ENCODE peak calls at places on chromosome 10, in nine cellular contexts. One of them, this sample, is unnamed.
A peak's percentile ranks its signal among the peaks of the same experiment; 100 is the strongest.

GRCh38 chr10:114806572-114807391 is 14.8 kb upstream of the FHIP2A start:
- DNase-seq in foreskin fibroblast: no peak
- DNase-seq in heart left ventricle: no peak
- DNase-seq in mesothelial cell of epicardium: no peak
- DNase-seq in caudate nucleus: no peak
- DNase-seq in endothelial cell: no peak
- DNase-seq in Kasumi-1: no peak
- DNase-seq in T-helper 1 cell: no peak
- DNase-seq in HEK293T: no peak
- DNase-seq in this sample: no peak

GRCh38 chr10:43125274-43125845 is 12.9 kb upstream of the CSGALNACT2 start:
- DNase-seq in endothelial cell: peak; percentile 1
- DNase-seq in Kasumi-1: no peak
- DNase-seq in mesothelial cell of epicardium: peak; percentile 13
- DNase-seq in heart left ventricle: no peak
- DNase-seq in T-helper 1 cell: no peak
- DNase-seq in caudate nucleus: no peak
- DNase-seq in HEK293T: no peak
- DNase-seq in foreskin fibroblast: no peak
- DNase-seq in this sample: no peak

GRCh38 chr10:129877773-129878371 is 86.2 kb downstream of the EBF3 start:
- DNase-seq in mesothelial cell of epicardium: no peak
- DNase-seq in T-helper 1 cell: no peak
- DNase-seq in HEK293T: peak; percentile 78
- DNase-seq in endothelial cell: peak; percentile 65
- DNase-seq in heart left ventricle: no peak
- DNase-seq in caudate nucleus: no peak
- DNase-seq in foreskin fibroblast: no peak
- DNase-seq in Kasumi-1: peak; percentile 24
- DNase-seq in this sample: no peak

GRCh38 chr10:570631-571565 is 118.6 kb downstream of the DIP2C start:
- DNase-seq in heart left ventricle: no peak
- DNase-seq in caudate nucleus: no peak
- DNase-seq in endothelial cell: no peak
- DNase-seq in T-helper 1 cell: no peak
- DNase-seq in mesothelial cell of epicardium: no peak
- DNase-seq in HEK293T: no peak
- DNase-seq in foreskin fibroblast: no peak
- DNase-seq in Kasumi-1: no peak
- DNase-seq in this sample: no peak

GRCh38 chr10:127872871-127873600 is 19.7 kb downstream of the CLRN3 start:
- DNase-seq in mesothelial cell of epicardium: no peak
- DNase-seq in endothelial cell: peak; percentile 38
- DNase-seq in Kasumi-1: no peak
- DNase-seq in heart left ventricle: no peak
- DNase-seq in HEK293T: no peak
- DNase-seq in caudate nucleus: no peak
- DNase-seq in T-helper 1 cell: no peak
- DNase-seq in foreskin fibroblast: no peak
- DNase-seq in this sample: no peak

GRCh38 chr10:22340362-22341189 is 4.7 kb upstream of the SPAG6 start:
- DNase-seq in heart left ventricle: peak; percentile 72
- DNase-seq in foreskin fibroblast: peak; percentile 58
- DNase-seq in endothelial cell: peak; percentile 69
- DNase-seq in mesothelial cell of epicardium: peak; percentile 79
- DNase-seq in Kasumi-1: peak; percentile 48
- DNase-seq in caudate nucleus: peak; percentile 29
- DNase-seq in T-helper 1 cell: peak; percentile 59
- DNase-seq in HEK293T: peak; percentile 71
- DNase-seq in this sample: no peak

GRCh38 chr10:63213489-63213888 is 80.4 kb downstream of the NRBF2 start:
- DNase-seq in heart left ventricle: no peak
- DNase-seq in HEK293T: no peak
- DNase-seq in caudate nucleus: no peak
- DNase-seq in mesothelial cell of epicardium: no peak
- DNase-seq in T-helper 1 cell: no peak
- DNase-seq in Kasumi-1: no peak
- DNase-seq in foreskin fibroblast: no peak
- DNase-seq in endothelial cell: no peak
- DNase-seq in this sample: no peak

GRCh38 chr10:88754272-88754671 is 5.5 kb upstream of the LIPN start:
- DNase-seq in T-helper 1 cell: no peak
- DNase-seq in Kasumi-1: no peak
- DNase-seq in mesothelial cell of epicardium: no peak
- DNase-seq in HEK293T: no peak
- DNase-seq in endothelial cell: no peak
- DNase-seq in caudate nucleus: no peak
- DNase-seq in foreskin fibroblast: peak; percentile 71
- DNase-seq in heart left ventricle: no peak
- DNase-seq in this sample: no peak

GRCh38 chr10:69504576-69505250 is 53.4 kb downstream of the TSPAN15 start:
- DNase-seq in endothelial cell: no peak
- DNase-seq in HEK293T: no peak
- DNase-seq in foreskin fibroblast: no peak
- DNase-seq in Kasumi-1: no peak
- DNase-seq in heart left ventricle: no peak
- DNase-seq in caudate nucleus: no peak
- DNase-seq in mesothelial cell of epicardium: no peak
- DNase-seq in T-helper 1 cell: no peak
- DNase-seq in this sample: no peak

GRCh38 chr10:759898-760477 is 70.5 kb upstream of the DIP2C start:
- DNase-seq in heart left ventricle: no peak
- DNase-seq in T-helper 1 cell: no peak
- DNase-seq in Kasumi-1: no peak
- DNase-seq in mesothelial cell of epicardium: no peak
- DNase-seq in endothelial cell: no peak
- DNase-seq in caudate nucleus: no peak
- DNase-seq in HEK293T: no peak
- DNase-seq in foreskin fibroblast: no peak
- DNase-seq in this sample: no peak

GRCh38 chr10:86082556-86082955 is 284.0 kb downstream of the GRID1 start:
- DNase-seq in caudate nucleus: no peak
- DNase-seq in foreskin fibroblast: no peak
- DNase-seq in T-helper 1 cell: no peak
- DNase-seq in HEK293T: no peak
- DNase-seq in mesothelial cell of epicardium: no peak
- DNase-seq in Kasumi-1: no peak
- DNase-seq in endothelial cell: no peak
- DNase-seq in heart left ventricle: no peak
- DNase-seq in this sample: no peak

GRCh38 chr10:98096316-98096715 is 38.1 kb upstream of the R3HCC1L start:
- DNase-seq in heart left ventricle: no peak
- DNase-seq in T-helper 1 cell: no peak
- DNase-seq in mesothelial cell of epicardium: no peak
- DNase-seq in endothelial cell: no peak
- DNase-seq in caudate nucleus: no peak
- DNase-seq in HEK293T: no peak
- DNase-seq in foreskin fibroblast: no peak
- DNase-seq in Kasumi-1: no peak
- DNase-seq in this sample: no peak

GRCh38 chr10:78432582-78432981 is 398.9 kb downstream of the RPS24 start:
- DNase-seq in HEK293T: no peak
- DNase-seq in Kasumi-1: no peak
- DNase-seq in endothelial cell: no peak
- DNase-seq in T-helper 1 cell: no peak
- DNase-seq in mesothelial cell of epicardium: no peak
- DNase-seq in foreskin fibroblast: no peak
- DNase-seq in heart left ventricle: no peak
- DNase-seq in caudate nucleus: no peak
- DNase-seq in this sample: no peak

GRCh38 chr10:24790599-24790998 is 66.9 kb upstream of the ARHGAP21 start:
- DNase-seq in mesothelial cell of epicardium: no peak
- DNase-seq in caudate nucleus: peak; percentile 20
- DNase-seq in endothelial cell: no peak
- DNase-seq in foreskin fibroblast: no peak
- DNase-seq in HEK293T: no peak
- DNase-seq in heart left ventricle: no peak
- DNase-seq in Kasumi-1: no peak
- DNase-seq in T-helper 1 cell: no peak
- DNase-seq in this sample: no peak

GRCh38 chr10:117240105-117240729 is 697 bp upstream of the SLC18A2 start:
- DNase-seq in caudate nucleus: no peak
- DNase-seq in HEK293T: no peak
- DNase-seq in mesothelial cell of epicardium: no peak
- DNase-seq in Kasumi-1: no peak
- DNase-seq in T-helper 1 cell: no peak
- DNase-seq in endothelial cell: no peak
- DNase-seq in foreskin fibroblast: no peak
- DNase-seq in heart left ventricle: no peak
- DNase-seq in this sample: no peak

GRCh38 chr10:6716521-6716920 is 136.4 kb upstream of the PRKCQ start:
- DNase-seq in HEK293T: no peak
- DNase-seq in foreskin fibroblast: peak; percentile 74
- DNase-seq in heart left ventricle: no peak
- DNase-seq in caudate nucleus: no peak
- DNase-seq in Kasumi-1: no peak
- DNase-seq in mesothelial cell of epicardium: no peak
- DNase-seq in endothelial cell: no peak
- DNase-seq in T-helper 1 cell: no peak
- DNase-seq in this sample: no peak

GRCh38 chr10:79054203-79055099 is 14.3 kb upstream of the ZMIZ1 start:
- DNase-seq in T-helper 1 cell: no peak
- DNase-seq in heart left ventricle: no peak
- DNase-seq in foreskin fibroblast: no peak
- DNase-seq in HEK293T: no peak
- DNase-seq in caudate nucleus: no peak
- DNase-seq in Kasumi-1: no peak
- DNase-seq in mesothelial cell of epicardium: no peak
- DNase-seq in endothelial cell: no peak
- DNase-seq in this sample: no peak

GRCh38 chr10:110563132-110563531 is 4.4 kb upstream of the SMC3 start:
- DNase-seq in T-helper 1 cell: no peak
- DNase-seq in heart left ventricle: no peak
- DNase-seq in foreskin fibroblast: no peak
- DNase-seq in endothelial cell: no peak
- DNase-seq in caudate nucleus: no peak
- DNase-seq in mesothelial cell of epicardium: no peak
- DNase-seq in Kasumi-1: no peak
- DNase-seq in HEK293T: no peak
- DNase-seq in this sample: no peak

GRCh38 chr10:12500406-12501303 is 151.3 kb downstream of the CAMK1D start:
- DNase-seq in T-helper 1 cell: no peak
- DNase-seq in HEK293T: no peak
- DNase-seq in caudate nucleus: no peak
- DNase-seq in Kasumi-1: peak; percentile 12
- DNase-seq in mesothelial cell of epicardium: no peak
- DNase-seq in heart left ventricle: no peak
- DNase-seq in endothelial cell: no peak
- DNase-seq in foreskin fibroblast: no peak
- DNase-seq in this sample: no peak

GRCh38 chr10:132452651-132453469 is 55.9 kb downstream of the PWWP2B start:
- DNase-seq in endothelial cell: peak; percentile 90
- DNase-seq in T-helper 1 cell: peak; percentile 96
- DNase-seq in heart left ventricle: peak; percentile 80
- DNase-seq in mesothelial cell of epicardium: peak; percentile 96
- DNase-seq in HEK293T: peak; percentile 95
- DNase-seq in foreskin fibroblast: peak; percentile 41
- DNase-seq in Kasumi-1: peak; percentile 67
- DNase-seq in caudate nucleus: peak; percentile 45
- DNase-seq in this sample: peak; percentile 85

GRCh38 chr10:97019213-97019844 is 166.4 kb downstream of the SLIT1 start:
- DNase-seq in foreskin fibroblast: no peak
- DNase-seq in HEK293T: no peak
- DNase-seq in caudate nucleus: no peak
- DNase-seq in endothelial cell: no peak
- DNase-seq in mesothelial cell of epicardium: no peak
- DNase-seq in Kasumi-1: no peak
- DNase-seq in T-helper 1 cell: no peak
- DNase-seq in heart left ventricle: no peak
- DNase-seq in this sample: no peak

GRCh38 chr10:27660705-27661104 is 84.9 kb downstream of the MKX start:
- DNase-seq in foreskin fibroblast: no peak
- DNase-seq in HEK293T: no peak
- DNase-seq in heart left ventricle: no peak
- DNase-seq in mesothelial cell of epicardium: no peak
- DNase-seq in endothelial cell: no peak
- DNase-seq in T-helper 1 cell: no peak
- DNase-seq in caudate nucleus: no peak
- DNase-seq in Kasumi-1: no peak
- DNase-seq in this sample: no peak

GRCh38 chr10:74813371-74813770 is 13.0 kb upstream of the KAT6B start:
- DNase-seq in HEK293T: no peak
- DNase-seq in endothelial cell: peak; percentile 8
- DNase-seq in foreskin fibroblast: no peak
- DNase-seq in caudate nucleus: no peak
- DNase-seq in heart left ventricle: no peak
- DNase-seq in mesothelial cell of epicardium: peak; percentile 34
- DNase-seq in Kasumi-1: no peak
- DNase-seq in T-helper 1 cell: no peak
- DNase-seq in this sample: no peak

GRCh38 chr10:98332623-98333269 is 64.8 kb upstream of the LOXL4 start:
- DNase-seq in endothelial cell: no peak
- DNase-seq in foreskin fibroblast: no peak
- DNase-seq in mesothelial cell of epicardium: no peak
- DNase-seq in caudate nucleus: no peak
- DNase-seq in heart left ventricle: no peak
- DNase-seq in Kasumi-1: no peak
- DNase-seq in T-helper 1 cell: no peak
- DNase-seq in HEK293T: no peak
- DNase-seq in this sample: no peak

GRCh38 chr10:89296227-89296648 is 5.6 kb upstream of the IFIT2 start:
- DNase-seq in Kasumi-1: peak; percentile 64
- DNase-seq in mesothelial cell of epicardium: no peak
- DNase-seq in HEK293T: no peak
- DNase-seq in T-helper 1 cell: no peak
- DNase-seq in endothelial cell: no peak
- DNase-seq in foreskin fibroblast: peak; percentile 53
- DNase-seq in heart left ventricle: no peak
- DNase-seq in caudate nucleus: no peak
- DNase-seq in this sample: no peak

GRCh38 chr10:133359554-133359971 is 1.7 kb upstream of the FUOM start:
- DNase-seq in Kasumi-1: no peak
- DNase-seq in endothelial cell: no peak
- DNase-seq in heart left ventricle: no peak
- DNase-seq in caudate nucleus: no peak
- DNase-seq in T-helper 1 cell: no peak
- DNase-seq in HEK293T: no peak
- DNase-seq in foreskin fibroblast: no peak
- DNase-seq in mesothelial cell of epicardium: peak; percentile 70
- DNase-seq in this sample: no peak

This sample was measured in T-helper 22 cell.